ENCODE peak calls at places on chromosomes 3 and 15, in six cellular contexts. E is omental fat pad, Z is Peyer's patch, D is BJ, S is GM06990, O is tibial nerve. V is an unnamed sample.

GRCh38 chr15:77818484-77819270 is 186.0 kb upstream of the LINGO1 start:
- DNase-seq in E (no peak), Z (no peak), D (no peak), S (no peak), O (no peak), V (no peak)

GRCh38 chr3:29644956-29645661 is 364.2 kb downstream of the RBMS3 start:
- DNase-seq in E (no peak), Z (no peak), D (no peak), S (no peak), O (no peak), V (no peak)

GRCh38 chr15:27077790-27078189 is 106.8 kb downstream of the GABRG3 start:
- DNase-seq in E (no peak), Z (no peak), D (no peak), S (no peak), O (no peak), V (no peak)

GRCh38 chr15:63332367-63333078 is 49.1 kb downstream of the CA12 start:
- DNase-seq in E (no peak), Z (no peak), D (peak), S (no peak), O (no peak), V (no peak)

GRCh38 chr3:57160731-57161086 is 4.4 kb downstream of the IL17RD start:
- DNase-seq in E (no peak), Z (no peak), D (no peak), S (no peak), O (no peak), V (no peak)

GRCh38 chr3:123642957-123643330 is 58.1 kb upstream of the HACD2 start:
- DNase-seq in E (no peak), Z (no peak), D (no peak), S (no peak), O (no peak), V (no peak)

GRCh38 chr3:8538223-8538622 is 36.6 kb downstream of the LMCD1 start:
- DNase-seq in E (no peak), Z (no peak), D (no peak), S (no peak), O (no peak), V (no peak)

GRCh38 chr3:127064391-127065137 is 81.6 kb downstream of the PLXNA1 start:
- DNase-seq in E (no peak), Z (no peak), D (no peak), S (no peak), O (no peak), V (no peak)

GRCh38 chr3:133271491-133271890 is 128.4 kb upstream of the BFSP2 start:
- DNase-seq in E (no peak), Z (no peak), D (no peak), S (no peak), O (no peak), V (no peak)

GRCh38 chr15:85094685-85095084 is 113.0 kb downstream of the PDE8A start:
- DNase-seq in E (no peak), Z (no peak), D (no peak), S (no peak), O (no peak), V (peak)

GRCh38 chr3:136350557-136350956 is 100.4 kb downstream of the PCCB start:
- DNase-seq in E (no peak), Z (no peak), D (peak), S (no peak), O (no peak), V (no peak)

GRCh38 chr3:136350132-136350531 is 100.0 kb downstream of the PCCB start:
- DNase-seq in E (peak), Z (no peak), D (peak), S (no peak), O (no peak), V (no peak)

GRCh38 chr3:136353461-136353860 is 103.3 kb downstream of the PCCB start:
- DNase-seq in E (no peak), Z (no peak), D (no peak), S (peak), O (no peak), V (no peak)

GRCh38 chr3:136351351-136351750 is 101.2 kb downstream of the PCCB start:
- DNase-seq in E (no peak), Z (no peak), D (no peak), S (no peak), O (no peak), V (no peak)

GRCh38 chr3:136351905-136352304 is 101.8 kb downstream of the PCCB start:
- DNase-seq in E (no peak), Z (no peak), D (no peak), S (no peak), O (no peak), V (no peak)
- TF ChIP-seq CTCF in E (no peak), Z (no peak), D (no peak), S (no peak), O (no peak), V (peak)

GRCh38 chr15:98881526-98882517 is 125.8 kb downstream of the PGPEP1L start:
- DNase-seq in E (no peak), Z (no peak), D (no peak), S (no peak), O (no peak), V (no peak)
- TF ChIP-seq CTCF in E (no peak), Z (peak), D (peak), S (peak), O (peak), V (peak)

GRCh38 chr3:61774279-61774890 is 213.0 kb downstream of the PTPRG start:
- DNase-seq in E (no peak), Z (no peak), D (no peak), S (no peak), O (no peak), V (no peak)

GRCh38 chr3:61777483-61777882 is 216.1 kb downstream of the PTPRG start:
- DNase-seq in E (no peak), Z (no peak), D (no peak), S (no peak), O (no peak), V (no peak)

GRCh38 chr3:61776390-61776789 is 215.0 kb downstream of the PTPRG start:
- DNase-seq in E (no peak), Z (no peak), D (no peak), S (no peak), O (no peak), V (no peak)

GRCh38 chr3:61780455-61781239 is 219.3 kb downstream of the PTPRG start:
- DNase-seq in E (no peak), Z (no peak), D (no peak), S (no peak), O (no peak), V (no peak)

GRCh38 chr3:61778095-61778494 is 216.7 kb downstream of the PTPRG start:
- DNase-seq in E (no peak), Z (no peak), D (no peak), S (no peak), O (no peak), V (no peak)
- TF ChIP-seq CTCF in E (no peak), Z (no peak), D (no peak), S (peak), O (no peak), V (no peak)

DNA sequence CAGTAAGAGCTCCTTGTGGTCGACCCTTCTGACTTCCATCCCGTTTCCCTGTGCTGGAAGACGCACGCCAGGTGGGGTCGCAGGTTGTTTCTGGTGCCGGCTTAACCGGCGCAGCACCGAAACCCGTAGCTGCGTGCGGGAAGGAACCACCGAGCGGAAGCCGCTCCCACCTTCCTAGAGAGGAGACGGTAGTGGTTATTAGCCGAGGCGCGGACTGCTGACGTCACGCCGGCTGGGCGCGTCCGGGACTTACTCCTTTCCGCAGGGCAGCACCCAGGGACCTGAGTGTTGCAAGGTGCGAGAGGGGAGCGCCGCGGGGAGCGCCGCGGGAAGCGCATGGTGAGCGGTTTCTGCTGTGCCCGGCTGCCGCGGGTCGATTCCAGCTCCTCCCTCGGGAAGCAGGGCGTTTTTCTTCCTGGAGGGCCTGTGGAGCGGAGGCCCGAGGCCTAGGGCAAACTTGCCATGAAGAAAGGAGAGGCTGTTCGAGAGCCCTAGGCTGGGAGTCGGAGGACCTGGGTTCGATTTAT is at the start of gene ZNF501:
- DNase-seq in E (peak), Z (peak), D (peak), S (peak), O (peak), V (peak)
- TF ChIP-seq CTCF in E (no peak), Z (no peak), D (no peak), S (no peak), O (no peak), V (no peak)

DNA sequence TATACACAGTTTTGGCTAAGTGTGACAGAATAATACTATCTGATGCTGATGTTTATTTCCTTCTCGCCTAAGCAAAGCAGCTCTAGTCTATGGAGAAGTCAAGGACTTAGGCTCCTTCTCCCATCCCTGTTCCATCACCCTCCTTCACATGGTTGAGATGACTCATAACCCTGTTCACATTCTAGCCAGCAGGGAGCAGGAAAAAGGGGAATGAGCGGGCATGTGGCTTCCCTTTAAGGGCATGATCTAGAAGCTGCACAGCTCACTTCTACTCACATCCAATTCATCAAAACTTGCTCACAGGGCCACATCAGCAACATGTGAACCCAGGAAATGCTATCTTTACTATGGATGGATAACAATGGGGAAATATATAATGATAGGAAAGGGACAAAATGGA is 40.9 kb downstream of the CBLB start:
- DNase-seq in E (no peak), Z (no peak), D (no peak), S (no peak), O (no peak), V (no peak)
- TF ChIP-seq CTCF in E (no peak), Z (no peak), D (peak), S (no peak), O (no peak), V (no peak)